ENCODE peak calls at places on chromosomes 16 and 17, in eight cellular contexts. H, T, Z, R, O, X, A and L are unnamed samples.

GRCh38 chr17:5419959-5420653 is at the start of gene RPAIN:
- DNase-seq in H (peak; percentile 96), T (peak; percentile 87), Z (peak; percentile 90), R (peak; percentile 96), O (peak; percentile 96), X (peak; percentile 85), A (peak; percentile 93), L (peak; percentile 97)

GRCh38 chr17:3032258-3033247 is 30.9 kb downstream of the OR1D5 start:
- DNase-seq in H (no peak), T (no peak), Z (peak; percentile 31), R (no peak), O (no peak), X (peak; percentile 6), A (no peak), L (no peak)

GRCh38 chr16:69701866-69702265 is 24.5 kb downstream of the NQO1 start:
- DNase-seq in H (no peak), T (no peak), Z (no peak), R (no peak), O (no peak), X (no peak), A (no peak), L (no peak)

GRCh38 chr16:59164461-59164860 is 430.3 kb upstream of the GOT2 start:
- DNase-seq in H (no peak), T (peak; percentile 2), Z (no peak), R (no peak), O (no peak), X (no peak), A (peak; percentile 29), L (no peak)

GRCh38 chr17:50213026-50214015 is 11.9 kb upstream of the COL1A1 start:
- DNase-seq in H (no peak), T (no peak), Z (no peak), R (peak; percentile 49), O (no peak), X (no peak), A (peak; percentile 22), L (no peak)

GRCh38 chr16:69417537-69418199 is 6.8 kb upstream of the CYB5B start:
- DNase-seq in H (peak; percentile 30), T (no peak), Z (no peak), R (no peak), O (no peak), X (no peak), A (peak; percentile 35), L (no peak)

GRCh38 chr16:46947900-46948547 is 25.4 kb downstream of the DNAJA2 start:
- DNase-seq in H (peak; percentile 6), T (peak; percentile 52), Z (no peak), R (peak; percentile 50), O (no peak), X (no peak), A (peak; percentile 50), L (peak; percentile 89)

GRCh38 chr16:17232487-17232886 is 238.3 kb downstream of the XYLT1 start:
- DNase-seq in H (no peak), T (no peak), Z (no peak), R (no peak), O (no peak), X (no peak), A (no peak), L (no peak)

GRCh38 chr17:40019140-40019991 is 4.1 kb downstream of the CSF3 start:
- DNase-seq in H (no peak), T (peak; percentile 75), Z (no peak), R (no peak), O (peak; percentile 65), X (no peak), A (peak; percentile 4), L (no peak)

GRCh38 chr17:81843713-81844326 is 9.0 kb upstream of the PPP1R27 start:
- DNase-seq in H (no peak), T (no peak), Z (no peak), R (no peak), O (no peak), X (no peak), A (no peak), L (no peak)

GRCh38 chr17:76506408-76507328 is 5.4 kb upstream of the RHBDF2 start:
- DNase-seq in H (peak; percentile 83), T (peak; percentile 81), Z (peak; percentile 91), R (peak; percentile 82), O (peak; percentile 93), X (peak; percentile 90), A (peak; percentile 85), L (peak; percentile 93)

GRCh38 chr17:7438050-7438614 is 1.2 kb upstream of the FGF11 start:
- DNase-seq in H (peak; percentile 61), T (no peak), Z (peak; percentile 68), R (peak; percentile 90), O (peak; percentile 93), X (peak; percentile 47), A (peak; percentile 80), L (no peak)

GRCh38 chr17:80259642-80260535 is 763 bp upstream of the RNF213 start:
- DNase-seq in H (peak; percentile 61), T (peak; percentile 79), Z (peak; percentile 83), R (peak; percentile 74), O (peak; percentile 92), X (peak; percentile 71), A (peak; percentile 92), L (no peak)

GRCh38 chr16:69833357-69833781 is 71.2 kb downstream of the WWP2 start:
- DNase-seq in H (no peak), T (no peak), Z (no peak), R (peak; percentile 80), O (no peak), X (no peak), A (no peak), L (no peak)

GRCh38 chr17:1820518-1821252 is 9.0 kb downstream of the SMYD4 start:
- DNase-seq in H (no peak), T (no peak), Z (no peak), R (peak; percentile 68), O (no peak), X (no peak), A (no peak), L (peak; percentile 93)

GRCh38 chr17:3944485-3945388 is 19.5 kb downstream of the ATP2A3 start:
- DNase-seq in H (peak; percentile 47), T (peak; percentile 72), Z (peak; percentile 66), R (peak; percentile 74), O (peak; percentile 88), X (no peak), A (peak; percentile 92), L (peak; percentile 84)

GRCh38 chr17:36590082-36590481 is 1.6 kb upstream of the DHRS11 start:
- DNase-seq in H (no peak), T (no peak), Z (no peak), R (no peak), O (no peak), X (no peak), A (no peak), L (peak; percentile 48)

GRCh38 chr17:36592316-36592710 is 634 bp downstream of the DHRS11 start:
- DNase-seq in H (no peak), T (peak; percentile 46), Z (no peak), R (peak; percentile 4), O (peak; percentile 65), X (peak; percentile 39), A (peak; percentile 64), L (peak; percentile 63)

GRCh38 chr17:36593651-36594316 is 2.1 kb downstream of the DHRS11 start:
- DNase-seq in H (no peak), T (no peak), Z (peak; percentile 63), R (no peak), O (no peak), X (no peak), A (peak; percentile 34), L (no peak)

GRCh38 chr17:36592711-36593321 is 1.1 kb downstream of the DHRS11 start:
- DNase-seq in H (no peak), T (no peak), Z (peak; percentile 74), R (no peak), O (no peak), X (no peak), A (peak; percentile 79), L (no peak)

GRCh38 chr17:36591434-36592315 is at the start of gene DHRS11:
- DNase-seq in H (peak; percentile 86), T (peak; percentile 92), Z (peak; percentile 94), R (peak; percentile 61), O (peak; percentile 95), X (peak; percentile 85), A (peak; percentile 92), L (peak; percentile 89)
- H3K27ac ChIP-seq in H (peak within 1 kb of the TSS; percentile 39), T (peak within 1 kb of the TSS; percentile 81), Z (peak within 1 kb of the TSS; percentile 76), R (peak within 1 kb of the TSS; percentile 54), O (peak within 1 kb of the TSS; percentile 39), X (peak within 1 kb of the TSS; percentile 38), A (peak within 1 kb of the TSS; percentile 94), L (peak within 1 kb of the TSS; percentile 54)

GRCh38 chr16:84715854-84716253 is 16.1 kb downstream of the USP10 start:
- DNase-seq in H (no peak), T (no peak), Z (no peak), R (no peak), O (no peak), X (no peak), A (no peak), L (no peak)
- H3K27ac ChIP-seq in H (no peak overlapping the region), T (peak overlapping the region; percentile 24), Z (no peak overlapping the region), R (no peak overlapping the region), O (no peak overlapping the region), X (no peak overlapping the region), A (no peak overlapping the region), L (no peak overlapping the region)

GRCh38 chr16:63037761-63038562 is 1001.7 kb upstream of the CDH8 start:
- DNase-seq in H (no peak), T (no peak), Z (no peak), R (no peak), O (no peak), X (no peak), A (no peak), L (no peak)

DNA sequence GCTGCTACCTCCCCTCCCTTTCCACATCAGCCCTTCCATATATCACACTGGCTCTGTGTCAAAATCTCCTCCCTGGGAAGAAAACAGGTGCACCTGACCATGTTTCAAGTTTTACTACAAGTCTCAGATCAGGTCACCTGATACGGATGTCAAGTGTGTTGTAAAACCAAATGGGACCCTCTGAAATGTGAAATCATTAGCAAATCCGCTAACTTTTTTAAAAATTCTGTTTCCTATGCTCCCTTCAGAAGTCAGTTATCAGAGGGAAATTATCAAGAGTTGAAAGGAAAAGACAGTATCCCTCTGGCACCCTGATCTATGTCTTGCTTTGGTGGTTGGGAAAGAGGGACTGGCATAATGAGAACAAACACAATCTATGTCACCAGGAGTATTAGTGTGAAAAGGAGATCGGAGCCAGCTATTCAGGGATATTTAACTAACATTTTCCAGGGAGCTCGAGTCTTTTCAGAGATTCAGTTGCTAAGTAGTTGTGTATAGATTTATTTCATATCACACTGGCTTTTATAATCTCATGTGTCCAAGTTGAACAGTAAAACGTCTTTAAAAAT is 1002.4 kb upstream of the CDH8 start:
- DNase-seq in H (no peak), T (no peak), Z (no peak), R (no peak), O (no peak), X (peak; percentile 13), A (no peak), L (no peak)
- H3K27ac ChIP-seq in H (no peak overlapping the region), T (no peak overlapping the region), Z (no peak overlapping the region), R (no peak overlapping the region), O (no peak overlapping the region), X (no peak overlapping the region), A (no peak overlapping the region), L (no peak overlapping the region)

GRCh38 chr16:76882105-76882504 is 308.9 kb upstream of the MON1B start:
- DNase-seq in H (no peak), T (peak; percentile 11), Z (no peak), R (no peak), O (no peak), X (no peak), A (no peak), L (no peak)

DNA sequence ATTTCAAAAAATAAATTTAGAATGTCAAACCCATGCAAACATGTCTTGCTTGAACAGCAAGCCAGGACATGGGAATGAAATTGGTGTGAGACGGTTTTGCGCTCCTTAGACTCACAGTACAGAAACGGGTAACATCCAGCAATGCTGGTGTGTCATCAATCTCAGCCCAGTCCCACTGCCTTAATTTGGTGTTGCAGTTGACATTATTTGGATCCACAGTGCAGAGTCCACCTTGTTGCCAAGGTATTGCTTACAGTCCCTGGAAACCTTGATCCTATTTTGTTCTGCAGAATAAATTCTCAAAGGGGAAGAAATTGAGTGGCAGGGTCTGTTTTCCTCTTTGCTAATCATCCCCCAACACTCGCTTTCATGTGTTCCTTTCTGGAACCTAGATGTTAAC is 311.6 kb upstream of the MON1B start:
- DNase-seq in H (no peak), T (no peak), Z (no peak), R (no peak), O (no peak), X (no peak), A (peak; percentile 10), L (no peak)
- H3K27ac ChIP-seq in H (no peak overlapping the region), T (no peak overlapping the region), Z (no peak overlapping the region), R (no peak overlapping the region), O (no peak overlapping the region), X (no peak overlapping the region), A (no peak overlapping the region), L (no peak overlapping the region)